ENCODE peak calls at places on chromosomes 16 and 17, in seven cellular contexts. R is tibial nerve, S is H1, W is adrenal gland, Z is breast epithelium, T is HCT116, V is suprapubic skin. P is an unnamed sample.

GRCh38 chr17:19646788-19647696 is 1.5 kb upstream of the ALDH3A2 start:
- DNase-seq in R (no peak), S (no peak), W (peak; percentile 74), Z (no peak), T (peak; percentile 52), V (no peak), P (no peak)

GRCh38 chr17:17408236-17408794 is 68.5 kb upstream of the MED9 start:
- DNase-seq in R (no peak), S (no peak), W (no peak), Z (no peak), T (no peak), V (no peak), P (no peak)

GRCh38 chr17:61410555-61411089 is 11.0 kb downstream of the TBX2 start:
- DNase-seq in R (peak; percentile 70), S (no peak), W (peak; percentile 76), Z (peak; percentile 45), T (no peak), V (peak; percentile 87), P (no peak)

GRCh38 chr17:73508057-73508930 is 136.0 kb downstream of the SDK2 start:
- DNase-seq in R (no peak), S (no peak), W (no peak), Z (no peak), T (no peak), V (no peak), P (no peak)

GRCh38 chr17:4953461-4953961 is 2.6 kb downstream of the ENO3 start:
- DNase-seq in R (no peak), S (no peak), W (no peak), Z (no peak), T (no peak), V (no peak), P (no peak)

GRCh38 chr17:49910094-49910857 is 58.7 kb upstream of the DLX4 start:
- DNase-seq in R (no peak), S (no peak), W (no peak), Z (no peak), T (no peak), V (no peak), P (no peak)

GRCh38 chr16:13021996-13022395 is 120.6 kb downstream of the SHISA9 start:
- DNase-seq in R (no peak), S (no peak), W (no peak), Z (no peak), T (no peak), V (no peak), P (no peak)

GRCh38 chr16:82882249-82882648 is 255.5 kb downstream of the CDH13 start:
- DNase-seq in R (no peak), S (no peak), W (no peak), Z (no peak), T (no peak), V (no peak), P (no peak)

GRCh38 chr16:67801889-67802288 is 4.5 kb downstream of the RANBP10 start:
- DNase-seq in R (no peak), S (no peak), W (no peak), Z (no peak), T (no peak), V (no peak), P (no peak)

GRCh38 chr17:74767111-74767516 is 9.0 kb downstream of the NAT9 start:
- DNase-seq in R (no peak), S (no peak), W (no peak), Z (no peak), T (no peak), V (no peak), P (no peak)

GRCh38 chr17:179721-180379 is 1.6 kb downstream of the DOC2B start:
- DNase-seq in R (no peak), S (no peak), W (no peak), Z (no peak), T (no peak), V (no peak), P (no peak)

GRCh38 chr16:74034862-74035261 is 261.8 kb upstream of the PSMD7 start:
- DNase-seq in R (no peak), S (no peak), W (no peak), Z (no peak), T (peak; percentile 1), V (no peak), P (no peak)

GRCh38 chr16:83004868-83005652 is 378.3 kb downstream of the CDH13 start:
- DNase-seq in R (no peak), S (no peak), W (no peak), Z (no peak), T (no peak), V (no peak), P (no peak)

GRCh38 chr16:17497648-17498047 is 26.9 kb upstream of the XYLT1 start:
- DNase-seq in R (no peak), S (no peak), W (no peak), Z (no peak), T (no peak), V (no peak), P (no peak)

GRCh38 chr17:73199751-73200317 is 7.0 kb downstream of the COG1 start:
- DNase-seq in R (no peak), S (no peak), W (no peak), Z (no peak), T (no peak), V (no peak), P (no peak)

GRCh38 chr16:1403036-1403435 is 11.5 kb downstream of the UNKL start:
- DNase-seq in R (no peak), S (no peak), W (no peak), Z (no peak), T (no peak), V (no peak), P (no peak)

GRCh38 chr17:40191237-40192208 is 14.3 kb downstream of the RAPGEFL1 start:
- DNase-seq in R (peak; percentile 73), S (peak; percentile 70), W (peak; percentile 81), Z (peak; percentile 62), T (peak; percentile 43), V (peak; percentile 91), P (peak; percentile 28)

GRCh38 chr17:18280766-18281165 is 20.3 kb downstream of the MIEF2 start:
- DNase-seq in R (no peak), S (no peak), W (no peak), Z (no peak), T (no peak), V (no peak), P (no peak)

GRCh38 chr16:84367750-84368320 is 503 bp upstream of the ATP2C2 start:
- DNase-seq in R (no peak), S (no peak), W (no peak), Z (no peak), T (no peak), V (no peak), P (no peak)

GRCh38 chr16:75754126-75754525 is 27.8 kb upstream of the CPHXL start:
- DNase-seq in R (no peak), S (no peak), W (no peak), Z (peak; percentile 26), T (no peak), V (no peak), P (no peak)
- TF ChIP-seq POLR2A in R (no peak), S (no peak), W (no peak), Z (no peak), T (no peak), V (no peak), P (no peak)

GRCh38 chr16:58127634-58128033 is 1.5 kb downstream of the CFAP20 start:
- DNase-seq in R (no peak), S (no peak), W (no peak), Z (no peak), T (no peak), V (no peak), P (no peak)

GRCh38 chr16:58126451-58126968 is 2.7 kb downstream of the CFAP20 start:
- DNase-seq in R (no peak), S (no peak), W (no peak), Z (no peak), T (no peak), V (no peak), P (no peak)

GRCh38 chr16:58125781-58126335 is 3.3 kb downstream of the CFAP20 start:
- DNase-seq in R (no peak), S (no peak), W (no peak), Z (no peak), T (no peak), V (no peak), P (no peak)

GRCh38 chr16:58128181-58128631 is 975 bp downstream of the CFAP20 start:
- DNase-seq in R (no peak), S (no peak), W (no peak), Z (no peak), T (no peak), V (no peak), P (no peak)

GRCh38 chr16:58127033-58127556 is 2.1 kb downstream of the CFAP20 start:
- DNase-seq in R (peak; percentile 41), S (no peak), W (no peak), Z (no peak), T (no peak), V (no peak), P (no peak)
- H3K27ac ChIP-seq in R (peak overlapping the region; percentile 95), S (no peak overlapping the region), W (peak overlapping the region; percentile 30), Z (peak overlapping the region; percentile 90), T (no peak overlapping the region), V (peak overlapping the region; percentile 71), P (peak overlapping the region; percentile 62)

DNA sequence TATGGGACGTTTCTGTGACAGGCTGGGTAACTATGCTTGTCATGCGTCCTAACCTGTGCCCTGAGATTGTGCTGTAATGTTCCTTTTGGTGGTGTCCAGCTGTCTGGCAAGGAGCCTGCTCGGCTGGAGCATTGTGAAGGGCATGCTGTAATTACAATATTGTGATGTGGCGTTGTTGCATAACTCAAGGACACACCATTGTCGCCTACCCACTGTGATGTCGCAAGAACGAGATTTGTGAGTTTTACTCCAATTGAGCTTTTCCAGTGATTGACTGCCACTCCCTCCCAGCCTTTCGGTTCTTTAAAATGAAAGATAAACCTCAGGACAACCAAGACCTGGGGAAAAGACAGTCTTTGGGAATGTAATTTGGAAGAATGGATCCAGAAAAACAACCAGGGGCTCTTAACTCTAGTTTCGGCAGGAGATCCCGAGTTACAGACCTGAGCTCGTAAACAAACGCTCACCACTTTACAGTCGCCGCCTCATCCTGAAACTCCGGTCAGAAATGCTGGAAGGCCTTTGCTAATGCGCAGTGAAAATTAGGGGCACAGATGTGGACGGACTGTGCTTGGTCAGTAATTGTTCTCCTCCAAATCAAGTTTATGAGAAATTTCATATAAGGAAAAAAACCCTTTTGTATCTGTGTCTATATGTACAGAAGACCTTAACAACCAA is 1.3 kb downstream of the ZNF750 start:
- DNase-seq in R (peak; percentile 19), S (no peak), W (peak; percentile 83), Z (peak; percentile 88), T (no peak), V (no peak), P (no peak)
- TF ChIP-seq POLR2A in R (no peak), S (no peak), W (peak; percentile 37), Z (no peak), T (no peak), V (no peak), P (no peak)

GRCh38 chr17:51461578-51462004 is 201.2 kb downstream of the UTP18 start:
- DNase-seq in R (peak; percentile 44), S (peak; percentile 29), W (peak; percentile 58), Z (no peak), T (peak; percentile 78), V (no peak), P (no peak)
- H3K27ac ChIP-seq in R (no peak overlapping the region), S (no peak overlapping the region), W (no peak overlapping the region), Z (no peak overlapping the region), T (no peak overlapping the region), V (no peak overlapping the region), P (no peak overlapping the region)

DNA sequence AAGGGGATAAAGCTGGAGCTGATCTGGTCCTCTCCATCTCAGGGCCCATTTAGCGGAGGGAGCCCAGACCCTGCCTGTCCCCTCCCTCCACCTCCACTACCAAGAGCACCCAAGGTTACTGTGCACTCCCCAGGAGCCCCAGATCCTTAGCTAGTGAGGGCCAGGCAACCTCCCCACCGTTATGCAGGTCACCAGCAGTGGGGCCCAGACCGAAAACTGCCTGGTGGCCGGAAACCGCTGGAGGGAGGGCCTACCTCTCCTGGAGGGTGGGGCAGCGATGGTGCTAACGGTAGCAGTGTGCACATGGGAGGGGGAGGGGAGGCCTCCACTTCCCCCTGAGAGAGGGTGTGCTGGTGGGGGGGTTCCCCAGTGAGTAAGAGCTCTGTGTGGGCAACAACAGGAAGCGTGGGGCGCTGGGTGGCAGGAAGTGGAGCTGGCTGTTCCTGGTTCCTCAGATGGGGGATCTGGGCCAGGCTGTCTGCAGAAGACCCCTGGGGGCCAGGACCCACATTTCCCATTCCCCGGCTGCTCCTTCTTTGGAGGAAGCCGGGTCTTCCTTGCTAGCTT is 4.4 kb downstream of the FMNL1 start:
- DNase-seq in R (peak; percentile 65), S (no peak), W (peak; percentile 64), Z (peak; percentile 65), T (no peak), V (no peak), P (peak; percentile 80)
- TF ChIP-seq POLR2A in R (no peak), S (no peak), W (no peak), Z (no peak), T (no peak), V (no peak), P (no peak)

P was measured in esophagus squamous epithelium.